ENCODE peak calls at places on chromosome 4, in seven cellular contexts. O, F, T, J, R, S and K are unnamed samples.

GRCh38 chr4:1559896-1560650 is 124.0 kb downstream of the FAM53A start:
- DNase-seq in T (no peak), F (no peak), O (no peak), R (peak), J (no peak), S (no peak), K (no peak)

GRCh38 chr4:180960758-180961401 is 1282.3 kb upstream of the TENM3 start:
- DNase-seq in O (no peak), T (no peak), R (no peak), F (no peak), J (no peak), S (no peak), K (no peak)

GRCh38 chr4:98199247-98199646 is 56.0 kb upstream of the STPG2 start:
- DNase-seq in T (peak), J (no peak), S (no peak), F (no peak), O (no peak), R (peak), K (no peak)

GRCh38 chr4:142683997-142684396 is 162.1 kb downstream of the INPP4B start:
- DNase-seq in J (no peak), R (no peak), S (no peak), T (no peak), F (no peak), O (no peak), K (no peak)

GRCh38 chr4:22348410-22348809 is 167.5 kb downstream of the ADGRA3 start:
- DNase-seq in J (no peak), S (peak), F (no peak), O (no peak), T (no peak), R (no peak), K (no peak)

GRCh38 chr4:14749910-14750309 is 252.4 kb upstream of the CPEB2 start:
- DNase-seq in S (no peak), R (peak), O (no peak), J (no peak), F (no peak), T (peak), K (peak)

GRCh38 chr4:122625156-122625555 is 4.3 kb upstream of the IL21 start:
- DNase-seq in S (peak), R (peak), F (no peak), T (no peak), O (no peak), J (no peak), K (no peak)

GRCh38 chr4:1753256-1753655 is 31.9 kb downstream of the TACC3 start:
- DNase-seq in R (no peak), J (no peak), S (no peak), O (no peak), F (no peak), T (no peak), K (no peak)

GRCh38 chr4:5755679-5756078 is 44.7 kb downstream of the EVC start:
- DNase-seq in F (no peak), T (no peak), R (no peak), J (no peak), S (no peak), O (no peak), K (no peak)

GRCh38 chr4:10762541-10762940 is 78.0 kb upstream of the CLNK start:
- DNase-seq in J (no peak), F (no peak), S (peak), O (no peak), T (no peak), R (peak), K (peak)

GRCh38 chr4:181688886-181689285 is 554.3 kb upstream of the TENM3 start:
- DNase-seq in T (no peak), R (peak), O (no peak), J (no peak), S (no peak), F (no peak), K (peak)

GRCh38 chr4:46950826-46951225 is 41.8 kb upstream of the COX7B2 start:
- DNase-seq in S (no peak), F (no peak), R (no peak), O (no peak), T (no peak), J (no peak), K (no peak)

GRCh38 chr4:176436500-176436973 is 116.8 kb downstream of the SPCS3 start:
- DNase-seq in S (peak), J (no peak), R (peak), T (no peak), O (no peak), F (no peak), K (peak)

GRCh38 chr4:81635747-81636146 is 164.0 kb upstream of the RASGEF1B start:
- DNase-seq in F (no peak), J (no peak), R (peak), T (no peak), O (no peak), S (no peak), K (no peak)

GRCh38 chr4:76036855-76037254 is 985 bp upstream of the CXCL11 start:
- DNase-seq in O (no peak), F (no peak), R (no peak), T (no peak), J (no peak), S (no peak), K (no peak)

GRCh38 chr4:94934201-94934600 is 176.4 kb downstream of the BMPR1B start:
- DNase-seq in T (no peak), R (peak), J (no peak), S (no peak), O (no peak), F (no peak), K (peak)

GRCh38 chr4:87669373-87669772 is 19.3 kb downstream of the DMP1 start:
- DNase-seq in F (no peak), R (no peak), J (no peak), T (no peak), S (no peak), O (no peak), K (no peak)

GRCh38 chr4:5843573-5844239 is 49.2 kb downstream of the CRMP1 start:
- DNase-seq in T (no peak), R (no peak), F (no peak), J (no peak), O (no peak), S (no peak), K (no peak)

GRCh38 chr4:108854781-108855180 is 91.9 kb upstream of the ETNPPL start:
- DNase-seq in S (no peak), R (peak), J (no peak), O (no peak), T (no peak), F (no peak), K (no peak)

GRCh38 chr4:24796632-24797031 is 1.3 kb downstream of the SOD3 start:
- DNase-seq in R (no peak), S (no peak), T (no peak), F (no peak), O (no peak), J (no peak), K (no peak)

GRCh38 chr4:94621491-94622080 is 136.2 kb upstream of the BMPR1B start:
- DNase-seq in R (peak), S (peak), J (no peak), F (peak), T (no peak), O (no peak), K (peak)